ENCODE peak calls at places on chromosomes 1 and 21, in four cellular contexts. N is fibroblast of villous mesenchyme, V is brain microvascular endothelial cell, G is C1 segment of cervical spinal cord. T is an unnamed sample.

GRCh38 chr1:76074321-76075187 is at the start of gene ST6GALNAC3:
- DNase-seq in V (peak), G (peak), N (peak), T (peak)

GRCh38 chr1:52294580-52294979 is 71.4 kb downstream of the CC2D1B start:
- DNase-seq in N (no peak), G (no peak), V (no peak), T (no peak)

GRCh38 chr1:205271277-205271676 is 43.5 kb downstream of the TMCC2 start:
- DNase-seq in N (no peak), V (no peak), G (no peak), T (no peak)

GRCh38 chr1:240258910-240259309 is 167.2 kb downstream of the FMN2 start:
- DNase-seq in N (no peak), V (peak), G (no peak), T (no peak)

GRCh38 chr1:211145944-211146343 is 12.0 kb upstream of the KCNH1 start:
- DNase-seq in N (no peak), G (no peak), V (no peak), T (no peak)

GRCh38 chr1:8121261-8122159 is 95.4 kb upstream of the ERRFI1 start:
- DNase-seq in V (peak), N (peak), G (no peak), T (no peak)

GRCh38 chr1:118246646-118247045 is 61.6 kb upstream of the SPAG17 start:
- DNase-seq in G (no peak), V (no peak), N (no peak), T (no peak)

GRCh38 chr1:116737855-116738318 is 16.3 kb upstream of the CD2 start:
- DNase-seq in N (no peak), G (no peak), V (no peak), T (peak)

GRCh38 chr1:47416319-47417128 is 439 bp downstream of the FOXE3 start:
- DNase-seq in V (no peak), G (no peak), N (no peak), T (no peak)

GRCh38 chr1:212119863-212120262 is 84.3 kb downstream of the DTL start:
- DNase-seq in V (no peak), G (no peak), N (no peak), T (no peak)

GRCh38 chr1:218273757-218274505 is 11.2 kb upstream of the RRP15 start:
- DNase-seq in G (no peak), N (no peak), V (no peak), T (no peak)

GRCh38 chr1:150152182-150152536 is 2.4 kb downstream of the PLEKHO1 start:
- DNase-seq in N (peak), G (no peak), V (no peak), T (no peak)

GRCh38 chr21:45880097-45881068 is 101.2 kb upstream of the COL6A1 start:
- DNase-seq in G (no peak), V (peak), N (peak), T (peak)

GRCh38 chr1:201530741-201531521 is 8.0 kb upstream of the NAV1 start:
- DNase-seq in V (peak), N (peak), G (no peak), T (no peak)

GRCh38 chr1:169779970-169780369 is 14.7 kb downstream of the METTL18 start:
- DNase-seq in G (no peak), V (peak), N (peak), T (no peak)

GRCh38 chr1:115364044-115364775 is 26.2 kb upstream of the NGF start:
- DNase-seq in V (peak), N (peak), G (no peak), T (no peak)

GRCh38 chr1:162004441-162004950 is 19.2 kb downstream of the OLFML2B start:
- DNase-seq in G (no peak), V (no peak), N (no peak), T (no peak)

GRCh38 chr1:5661196-5662130 is 330.8 kb downstream of the NPHP4 start:
- DNase-seq in V (no peak), G (no peak), N (no peak), T (no peak)

GRCh38 chr1:3783651-3784474 is 11.3 kb downstream of the SMIM1 start:
- DNase-seq in N (no peak), V (no peak), G (no peak), T (no peak)

GRCh38 chr1:199404976-199405375 is 622.5 kb upstream of the NR5A2 start:
- DNase-seq in V (no peak), N (peak), G (no peak), T (no peak)

GRCh38 chr1:11701981-11702803 is 10.7 kb downstream of the DRAXIN start:
- DNase-seq in V (no peak), N (no peak), G (no peak), T (no peak)

GRCh38 chr21:42684109-42684916 is 30.9 kb downstream of the PDE9A start:
- DNase-seq in V (no peak), G (no peak), N (no peak), T (peak)

GRCh38 chr1:206829875-206830274 is 35.5 kb upstream of the IL20 start:
- DNase-seq in V (no peak), G (no peak), N (no peak), T (no peak)